ENCODE peak calls at places on chromosomes 6 and 20, in five cellular contexts. I is activated naive CD8-positive, alpha-beta T cell treated with anti-CD3 and anti-CD28 coated beads, Interleukin-2, amount 50 U/mL, for 24 hours; K is activated CD4-positive, alpha-beta T cell treated with anti-CD3 and anti-CD28 coated beads for 48 hours; N is cardiac fibroblast; F is SJSA1. A is an unnamed sample.

GRCh38 chr6:26157150-26157837 is 70.1 kb downstream of the HFE start:
- DNase-seq in I (peak; percentile 80), K (peak; percentile 89), N (no peak), F (peak; percentile 78), A (no peak)

GRCh38 chr20:63363013-63363957 is 2.1 kb upstream of the CHRNA4 start:
- DNase-seq in I (no peak), K (no peak), N (no peak), F (no peak), A (no peak)

GRCh38 chr6:122838060-122838780 is 49.2 kb downstream of the SMPDL3A start:
- DNase-seq in I (no peak), K (no peak), N (peak; percentile 47), F (no peak), A (peak; percentile 35)

GRCh38 chr6:37559501-37559900 is 59.8 kb upstream of the CCDC167 start:
- DNase-seq in I (no peak), K (no peak), N (no peak), F (no peak), A (no peak)

GRCh38 chr6:153131037-153131981 is at the start of gene RGS17:
- DNase-seq in I (peak; percentile 22), K (peak; percentile 37), N (peak; percentile 76), F (peak; percentile 63), A (peak; percentile 70)

GRCh38 chr6:2162089-2162465 is 83.3 kb downstream of the GMDS start:
- DNase-seq in I (no peak), K (no peak), N (peak; percentile 25), F (no peak), A (no peak)

GRCh38 chr6:100376103-100376502 is 88.6 kb downstream of the SIM1 start:
- DNase-seq in I (no peak), K (no peak), N (no peak), F (no peak), A (no peak)

GRCh38 chr6:38808039-38808438 is 92.9 kb downstream of the DNAH8 start:
- DNase-seq in I (no peak), K (no peak), N (no peak), F (no peak), A (no peak)

GRCh38 chr20:32465092-32465900 is 107.2 kb downstream of the ASXL1 start:
- DNase-seq in I (no peak), K (no peak), N (peak; percentile 88), F (peak; percentile 97), A (peak; percentile 57)

A was measured in HCEC 1CT.